ENCODE peak calls at places on chromosomes 1 and 21, in four cellular contexts. D, I, T and V are unnamed samples.

GRCh38 chr1:169786974-169787373 is 7.7 kb downstream of the METTL18 start:
- DNase-seq in T (no peak), D (no peak), I (no peak), V (no peak)

GRCh38 chr1:148307583-148308185 is 155.6 kb upstream of the NBPF11 start:
- DNase-seq in I (no peak), T (peak), D (no peak), V (no peak)

GRCh38 chr1:228267962-228268890 is 60.4 kb downstream of the OBSCN start:
- DNase-seq in D (no peak), T (no peak), I (no peak), V (no peak)

GRCh38 chr1:201370500-201370899 is 7.0 kb downstream of the TNNT2 start:
- DNase-seq in I (no peak), T (no peak), D (no peak), V (no peak)

GRCh38 chr1:85460555-85461088 is 4.3 kb downstream of the DDAH1 start:
- DNase-seq in I (no peak), D (no peak), T (no peak), V (no peak)

GRCh38 chr1:112988367-112988766 is 32.4 kb upstream of the SLC16A1 start:
- DNase-seq in D (no peak), I (no peak), T (no peak), V (no peak)

GRCh38 chr1:9004731-9005708 is 21.2 kb downstream of the SLC2A7 start:
- DNase-seq in I (peak), T (peak), D (no peak), V (peak)

GRCh38 chr1:223837206-223837605 is 8.5 kb downstream of the TP53BP2 start:
- DNase-seq in D (no peak), I (no peak), T (no peak), V (no peak)

GRCh38 chr1:212678456-212679410 is 20.9 kb downstream of the BATF3 start:
- DNase-seq in T (no peak), D (peak), I (no peak), V (peak)

GRCh38 chr1:241413974-241414373 is 57.0 kb upstream of the RGS7 start:
- DNase-seq in T (no peak), I (no peak), D (no peak), V (no peak)

GRCh38 chr1:116163533-116163932 is 52.3 kb downstream of the MAB21L3 start:
- DNase-seq in I (no peak), D (no peak), T (no peak), V (no peak)

GRCh38 chr21:36419996-36420395 is 34.8 kb downstream of the CHAF1B start:
- DNase-seq in I (peak), D (no peak), T (peak), V (peak)

GRCh38 chr1:205374205-205375078 is 17.7 kb upstream of the KLHDC8A start:
- DNase-seq in T (no peak), I (no peak), D (no peak), V (no peak)

GRCh38 chr1:181179980-181180964 is 91.8 kb downstream of the IER5 start:
- DNase-seq in D (peak), I (no peak), T (no peak), V (peak)

GRCh38 chr1:43556772-43557171 is 26.1 kb downstream of the PTPRF start:
- DNase-seq in T (no peak), D (no peak), I (no peak), V (no peak)

GRCh38 chr1:107003972-107004371 is 52.5 kb upstream of the PRMT6 start:
- DNase-seq in T (no peak), D (no peak), I (no peak), V (no peak)

GRCh38 chr1:167173516-167174184 is 47.0 kb upstream of the POU2F1 start:
- DNase-seq in T (no peak), D (no peak), I (no peak), V (no peak)

GRCh38 chr1:155179107-155180031 is 5.7 kb downstream of the TRIM46 start:
- DNase-seq in T (no peak), I (no peak), D (no peak), V (no peak)

GRCh38 chr1:107588321-107588720 is 376.7 kb downstream of the VAV3 start:
- DNase-seq in T (no peak), D (no peak), I (no peak), V (no peak)

GRCh38 chr1:62841587-62842169 is 57.7 kb downstream of the ATG4C start:
- DNase-seq in I (peak), D (peak), T (peak), V (peak)

GRCh38 chr1:212606734-212607205 is 1.8 kb upstream of the ATF3 start:
- DNase-seq in D (no peak), I (peak), T (no peak), V (peak)

GRCh38 chr1:221347706-221348105 is 394.2 kb downstream of the DUSP10 start:
- DNase-seq in D (no peak), I (no peak), T (no peak), V (no peak)

GRCh38 chr1:242225770-242226573 is 227.1 kb upstream of the MAP1LC3C start:
- DNase-seq in D (peak), T (no peak), I (no peak), V (no peak)

DNA sequence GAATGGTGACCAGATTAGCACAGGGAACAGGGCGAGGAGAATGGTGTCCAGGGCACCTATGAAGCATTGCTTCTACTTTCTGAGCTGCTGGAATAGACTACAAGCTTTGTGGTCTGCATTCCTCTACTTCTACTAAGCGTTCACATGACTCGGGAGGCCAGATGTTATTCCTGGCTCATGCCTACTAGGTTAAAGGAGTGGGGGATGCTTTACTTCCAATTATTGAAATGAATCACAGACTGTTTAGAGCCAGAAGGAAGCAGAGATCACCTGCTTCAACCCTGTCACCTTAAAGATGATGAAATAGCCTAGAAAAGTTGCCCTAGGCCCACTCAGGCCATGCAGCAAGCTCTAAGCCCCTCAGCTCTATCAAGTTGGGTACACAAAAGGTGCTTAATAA is 633.5 kb downstream of the KIF26B start:
- DNase-seq in I (no peak), T (no peak), D (no peak), V (no peak)
- TF ChIP-seq SPI1 in I (no peak), T (no peak), D (no peak), V (no peak)

GRCh38 chr1:20696397-20697333 is 21.1 kb downstream of the KIF17 start:
- DNase-seq in I (peak), T (peak), D (peak), V (peak)
- TF ChIP-seq POLR2AphosphoS5 in I (no peak), T (no peak), D (no peak), V (no peak)

DNA sequence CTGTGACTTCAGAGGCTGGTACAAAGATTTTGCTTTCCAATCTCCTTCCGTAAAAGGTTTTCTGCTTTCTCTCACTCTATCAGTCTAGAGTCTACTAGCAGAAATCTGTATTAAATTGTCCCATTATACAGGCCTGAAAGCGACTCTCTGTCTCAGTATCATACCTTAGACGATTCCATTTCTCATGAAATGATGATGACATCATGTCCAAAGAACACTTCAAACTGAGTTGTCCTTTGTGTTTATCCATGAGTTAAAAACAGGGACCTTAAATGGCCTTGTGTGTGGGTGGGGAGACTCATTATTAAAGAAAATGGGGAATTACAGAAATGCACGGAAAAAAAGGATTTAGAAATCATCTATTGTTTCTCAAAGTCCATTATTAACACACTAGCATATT is 21.0 kb upstream of the SLC44A3 start:
- DNase-seq in I (no peak), T (no peak), D (no peak), V (no peak)
- TF ChIP-seq SPI1 in I (no peak), T (no peak), D (no peak), V (no peak)

GRCh38 chr1:65197636-65198035 is 49.6 kb downstream of the AK4 start:
- DNase-seq in D (no peak), I (no peak), T (no peak), V (no peak)
- TF ChIP-seq POLR2AphosphoS5 in D (no peak), I (no peak), T (no peak), V (no peak)

GRCh38 chr1:31571340-31572295 is 4.7 kb upstream of the TINAGL1 start:
- DNase-seq in I (no peak), T (no peak), D (no peak), V (no peak)

GRCh38 chr1:31574749-31575372 is 1.5 kb upstream of the TINAGL1 start:
- DNase-seq in T (no peak), I (peak), D (no peak), V (no peak)

GRCh38 chr1:31575373-31576140 is 758 bp upstream of the TINAGL1 start:
- DNase-seq in I (peak), D (no peak), T (no peak), V (no peak)

GRCh38 chr1:31572323-31573104 is 3.8 kb upstream of the TINAGL1 start:
- DNase-seq in D (no peak), T (no peak), I (no peak), V (no peak)

DNA sequence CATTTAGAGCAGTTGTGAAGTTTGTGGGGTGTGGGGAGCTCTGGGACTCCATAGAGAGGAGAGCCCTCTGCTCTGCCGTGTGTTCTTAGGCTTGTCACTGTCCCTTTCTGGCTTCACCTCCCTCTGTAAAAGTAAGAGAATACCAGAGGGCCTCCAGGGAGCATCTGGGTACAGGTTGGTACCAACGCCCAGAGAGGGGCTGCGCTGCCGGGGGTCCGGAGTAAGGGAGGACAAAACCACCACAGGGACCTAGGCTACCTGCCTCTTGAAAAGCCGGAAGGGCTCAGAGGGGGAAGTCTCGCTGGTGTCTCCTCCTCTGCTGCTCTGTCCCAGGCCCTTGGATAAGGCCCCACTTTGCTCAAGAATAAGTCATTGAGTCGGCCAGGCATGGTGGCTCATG is 3.1 kb upstream of the TINAGL1 start:
- DNase-seq in I (no peak), D (no peak), T (no peak), V (no peak)
- TF ChIP-seq SPI1 in I (no peak), D (no peak), T (no peak), V (no peak)

DNA sequence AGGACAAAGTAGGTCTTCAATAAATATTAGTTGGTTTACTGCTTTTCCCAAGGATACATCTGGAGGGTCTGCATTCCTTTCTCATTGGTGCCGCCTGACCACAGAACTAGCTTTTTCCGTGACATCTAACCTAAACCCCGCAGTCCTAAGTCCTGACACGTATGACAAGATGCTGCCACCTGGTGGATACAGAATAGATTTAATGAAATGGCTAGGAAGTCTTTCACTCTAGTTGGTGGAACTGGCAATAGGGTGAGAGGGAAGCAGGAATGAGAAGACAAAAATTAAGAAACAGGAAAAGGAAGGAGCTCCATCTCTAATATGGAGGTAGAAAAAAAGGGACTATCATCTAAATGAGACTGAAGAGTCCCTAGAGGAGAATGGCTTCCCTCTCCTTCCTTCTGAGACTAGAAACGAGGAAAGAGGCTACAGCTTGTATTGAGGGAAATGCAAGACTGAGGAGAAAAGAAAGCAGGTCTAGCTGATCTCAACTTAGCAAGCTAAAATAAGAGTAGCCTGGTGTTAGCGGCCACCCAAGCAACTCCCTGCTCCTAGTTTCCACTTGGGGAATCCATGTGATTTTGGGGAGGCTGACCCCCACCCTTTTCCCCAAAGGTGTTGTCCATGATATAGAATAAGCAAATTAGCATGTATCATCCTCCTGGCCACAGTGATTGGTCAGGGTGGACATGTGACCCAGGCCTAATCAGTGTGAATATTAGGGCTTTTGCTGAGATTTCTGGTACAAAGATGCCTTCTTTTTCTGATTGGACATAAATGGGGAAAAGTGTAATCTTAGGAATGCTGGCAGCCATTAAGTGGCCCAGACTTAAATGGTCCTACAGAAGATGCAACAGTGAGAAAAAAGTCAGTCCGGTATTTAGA is 5.9 kb downstream of the RFX5 start:
- DNase-seq in D (no peak), I (peak), T (peak), V (peak)
- TF ChIP-seq POLR2AphosphoS5 in D (no peak), I (no peak), T (no peak), V (peak)

GRCh38 chr1:184684285-184685077 is 70.2 kb downstream of the EDEM3 start:
- DNase-seq in D (no peak), T (no peak), I (no peak), V (no peak)

GRCh38 chr1:184677344-184677743 is 77.3 kb downstream of the EDEM3 start:
- DNase-seq in T (no peak), I (no peak), D (no peak), V (no peak)

GRCh38 chr1:184686540-184686939 is 68.1 kb downstream of the EDEM3 start:
- DNase-seq in D (no peak), T (no peak), I (no peak), V (no peak)

GRCh38 chr1:184685116-184685515 is 69.5 kb downstream of the EDEM3 start:
- DNase-seq in D (peak), T (no peak), I (no peak), V (no peak)

GRCh38 chr1:184682956-184683355 is 71.7 kb downstream of the EDEM3 start:
- DNase-seq in T (no peak), I (no peak), D (no peak), V (no peak)
- TF ChIP-seq SPI1 in T (no peak), I (no peak), D (no peak), V (no peak)

GRCh38 chr1:51837243-51837642 is 41.3 kb downstream of the NRDC start:
- DNase-seq in I (no peak), D (no peak), T (no peak), V (no peak)
- TF ChIP-seq POLR2AphosphoS5 in I (no peak), D (no peak), T (no peak), V (no peak)

DNA sequence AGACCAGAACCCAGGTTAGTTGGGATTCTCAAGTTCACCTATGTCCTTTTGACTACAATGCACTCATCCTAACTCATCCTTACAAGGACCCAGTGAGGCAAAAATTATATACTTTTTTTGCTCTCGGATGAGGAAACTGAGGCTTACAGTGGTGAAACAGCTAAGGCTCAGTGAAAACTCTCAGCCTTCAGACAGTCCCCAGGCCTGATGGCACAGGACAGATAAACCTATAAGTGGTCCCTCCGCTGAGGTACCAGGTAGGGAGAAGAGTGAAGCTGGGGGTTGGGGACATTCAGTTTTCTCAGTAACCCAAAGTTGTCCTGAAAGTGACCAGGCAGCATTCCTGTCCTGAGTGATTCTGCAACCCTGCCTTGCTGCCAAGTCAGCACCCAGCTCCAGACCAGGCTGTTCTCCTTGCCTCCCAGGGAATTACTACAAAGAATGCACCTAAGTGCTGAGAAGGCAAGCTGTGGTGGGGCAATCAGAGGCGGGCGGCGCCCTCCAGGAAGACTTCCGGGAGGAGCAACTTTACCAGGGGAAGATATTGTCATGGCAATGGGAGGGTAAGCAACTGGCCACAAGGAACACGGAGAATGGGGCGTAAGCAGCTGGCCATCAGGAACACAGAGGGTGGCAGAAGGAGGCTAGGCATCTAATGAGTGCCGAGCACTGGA is 4.6 kb downstream of the TENT5B start:
- DNase-seq in D (no peak), T (no peak), I (no peak), V (no peak)
- TF ChIP-seq SPI1 in D (no peak), T (no peak), I (no peak), V (no peak)

GRCh38 chr1:20185834-20186782 is at the start of the genes PLA2G2C and UBXN10:
- DNase-seq in I (peak), T (no peak), D (no peak), V (peak)

GRCh38 chr1:20184997-20185833 is 681 bp upstream of the UBXN10 start:
- DNase-seq in T (peak), I (peak), D (no peak), V (no peak)

GRCh38 chr1:20183035-20183434 is 2.9 kb upstream of the UBXN10 start:
- DNase-seq in T (no peak), I (no peak), D (no peak), V (no peak)

GRCh38 chr1:20184481-20184900 is 1.4 kb upstream of the UBXN10 start:
- DNase-seq in T (peak), D (no peak), I (peak), V (no peak)

DNA sequence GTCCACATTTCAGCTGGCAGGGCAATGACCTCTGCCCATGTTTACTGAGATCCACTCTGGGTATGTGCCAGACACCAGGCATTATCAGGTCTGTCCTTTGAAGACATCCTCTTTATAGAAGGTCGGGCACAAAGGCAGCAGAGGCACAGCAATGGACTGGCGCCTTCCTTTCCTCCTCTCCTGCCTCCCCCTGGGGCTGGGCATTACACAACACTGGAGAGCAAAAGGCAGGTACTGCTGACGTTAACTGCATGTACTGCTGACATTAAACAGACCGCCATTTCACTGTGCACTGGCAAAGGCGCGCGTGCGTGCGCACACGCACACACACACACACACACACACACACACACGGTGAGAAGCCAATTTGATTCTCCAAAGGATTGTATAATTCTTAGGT is 2.0 kb upstream of the UBXN10 start:
- DNase-seq in T (no peak), I (no peak), D (no peak), V (no peak)
- TF ChIP-seq POLR2AphosphoS5 in T (no peak), I (no peak), D (no peak), V (no peak)